ENCODE peak calls at places on chromosomes 2 and 18, in eight cellular contexts. One of them, this sample, is unnamed.

GRCh38 chr18:74529811-74530583 is 4.3 kb upstream of the CNDP1 start:
- DNase-seq in pancreas: no peak
- DNase-seq in A172: no peak
- DNase-seq in nucleus accumbens: no peak
- DNase-seq in naive B cell: no peak
- DNase-seq in stromal cell of bone marrow: no peak
- DNase-seq in LoVo: no peak
- DNase-seq in nephron progenitor cell: no peak
- DNase-seq in this sample: no peak

GRCh38 chr2:88099798-88100488 is 27.9 kb downstream of the FABP1 start:
- DNase-seq in pancreas: no peak
- DNase-seq in A172: peak; percentile 18
- DNase-seq in nucleus accumbens: no peak
- DNase-seq in naive B cell: no peak
- DNase-seq in stromal cell of bone marrow: peak; percentile 9
- DNase-seq in LoVo: no peak
- DNase-seq in nephron progenitor cell: peak; percentile 79
- DNase-seq in this sample: peak; percentile 13

GRCh38 chr2:72431737-72432136 is 284.1 kb upstream of the CYP26B1 start:
- DNase-seq in pancreas: no peak
- DNase-seq in A172: no peak
- DNase-seq in nucleus accumbens: no peak
- DNase-seq in naive B cell: no peak
- DNase-seq in stromal cell of bone marrow: no peak
- DNase-seq in LoVo: no peak
- DNase-seq in nephron progenitor cell: no peak
- DNase-seq in this sample: no peak

GRCh38 chr2:174142290-174142689 is 106.0 kb downstream of the OLA1 start:
- DNase-seq in pancreas: no peak
- DNase-seq in A172: no peak
- DNase-seq in nucleus accumbens: no peak
- DNase-seq in naive B cell: no peak
- DNase-seq in stromal cell of bone marrow: no peak
- DNase-seq in LoVo: no peak
- DNase-seq in nephron progenitor cell: no peak
- DNase-seq in this sample: no peak

GRCh38 chr2:1156526-1156925 is 205.9 kb downstream of the SNTG2 start:
- DNase-seq in pancreas: no peak
- DNase-seq in A172: no peak
- DNase-seq in nucleus accumbens: no peak
- DNase-seq in naive B cell: no peak
- DNase-seq in stromal cell of bone marrow: no peak
- DNase-seq in LoVo: no peak
- DNase-seq in nephron progenitor cell: peak; percentile 31
- DNase-seq in this sample: no peak

GRCh38 chr2:27954261-27954673 is 63.7 kb downstream of the BABAM2 start:
- DNase-seq in pancreas: no peak
- DNase-seq in A172: peak; percentile 30
- DNase-seq in nucleus accumbens: no peak
- DNase-seq in naive B cell: no peak
- DNase-seq in stromal cell of bone marrow: no peak
- DNase-seq in LoVo: no peak
- DNase-seq in nephron progenitor cell: no peak
- DNase-seq in this sample: no peak

GRCh38 chr2:21382980-21383520 is 259.3 kb downstream of the TDRD15 start:
- DNase-seq in pancreas: no peak
- DNase-seq in A172: no peak
- DNase-seq in nucleus accumbens: peak; percentile 42
- DNase-seq in naive B cell: no peak
- DNase-seq in stromal cell of bone marrow: no peak
- DNase-seq in LoVo: no peak
- DNase-seq in nephron progenitor cell: no peak
- DNase-seq in this sample: no peak

GRCh38 chr2:176583530-176584101 is 314.4 kb downstream of the MTX2 start:
- DNase-seq in pancreas: no peak
- DNase-seq in A172: peak; percentile 77
- DNase-seq in nucleus accumbens: no peak
- DNase-seq in naive B cell: no peak
- DNase-seq in stromal cell of bone marrow: peak; percentile 34
- DNase-seq in LoVo: peak; percentile 25
- DNase-seq in nephron progenitor cell: no peak
- DNase-seq in this sample: no peak